ENCODE peak calls at places on chromosomes 6 and 20, in six cellular contexts. J is AG04450, V is glutamatergic neuron, O is AG10803, G is omental fat pad, M is GM20000. N is an unnamed sample.

GRCh38 chr6:144936764-144937163 is 651.6 kb downstream of the UTRN start:
- DNase-seq in J (no peak), V (no peak), O (peak; percentile 20), G (no peak), M (no peak), N (peak; percentile 25)

GRCh38 chr20:33370296-33370695 is 31.0 kb downstream of the CDK5RAP1 start:
- DNase-seq in J (no peak), V (no peak), O (no peak), G (no peak), M (peak; percentile 39), N (no peak)

GRCh38 chr20:2387180-2387577 is 6.5 kb downstream of the TGM6 start:
- DNase-seq in J (no peak), V (peak; percentile 81), O (peak; percentile 13), G (no peak), M (peak; percentile 68), N (peak; percentile 46)

GRCh38 chr6:32369678-32370077 is 2.0 kb downstream of the TSBP1 start:
- DNase-seq in J (peak; percentile 13), V (no peak), O (peak; percentile 82), G (no peak), M (no peak), N (peak; percentile 65)

GRCh38 chr20:10924628-10925266 is 250.9 kb upstream of the JAG1 start:
- DNase-seq in J (peak; percentile 84), V (no peak), O (peak; percentile 95), G (no peak), M (no peak), N (peak; percentile 42)

GRCh38 chr6:43948527-43949450 is 178.5 kb downstream of the MRPL14 start:
- DNase-seq in J (peak; percentile 24), V (no peak), O (peak; percentile 87), G (no peak), M (no peak), N (no peak)

GRCh38 chr20:62805365-62805710 is 703 bp downstream of the OGFR start:
- DNase-seq in J (no peak), V (no peak), O (no peak), G (no peak), M (peak; percentile 75), N (no peak)

GRCh38 chr6:12152023-12152960 is 137.9 kb upstream of the EDN1 start:
- DNase-seq in J (no peak), V (no peak), O (no peak), G (no peak), M (no peak), N (no peak)

GRCh38 chr6:143744593-143745151 is 66.9 kb downstream of the PHACTR2 start:
- DNase-seq in J (no peak), V (no peak), O (no peak), G (no peak), M (no peak), N (no peak)

GRCh38 chr20:34553366-34553867 is 5.1 kb upstream of the MAP1LC3A start:
- DNase-seq in J (no peak), V (no peak), O (no peak), G (no peak), M (no peak), N (no peak)

GRCh38 chr20:18666803-18667460 is 79.1 kb downstream of the DTD1 start:
- DNase-seq in J (no peak), V (no peak), O (no peak), G (no peak), M (no peak), N (no peak)

GRCh38 chr6:73854998-73855718 is 159.2 kb downstream of the CD109 start:
- DNase-seq in J (peak; percentile 48), V (no peak), O (peak; percentile 81), G (no peak), M (peak; percentile 55), N (peak; percentile 43)

GRCh38 chr6:35745480-35745879 is 8.6 kb downstream of the ARMC12 start:
- DNase-seq in J (no peak), V (no peak), O (no peak), G (no peak), M (no peak), N (no peak)

GRCh38 chr20:33644313-33645071 is 17.6 kb upstream of the C20orf144 start:
- DNase-seq in J (no peak), V (no peak), O (no peak), G (no peak), M (no peak), N (no peak)

GRCh38 chr6:56246941-56247653 is at the start of gene COL21A1:
- DNase-seq in J (no peak), V (peak; percentile 83), O (no peak), G (no peak), M (no peak), N (no peak)
- TF ChIP-seq CTCF in J (peak; percentile 41), V (no peak), O (peak; percentile 38), G (no peak), M (no peak), N (no peak)

GRCh38 chr20:44112456-44112855 is 74.5 kb downstream of the JPH2 start:
- DNase-seq in J (no peak), V (no peak), O (no peak), G (no peak), M (no peak), N (no peak)

GRCh38 chr20:44112889-44113641 is 73.9 kb downstream of the JPH2 start:
- DNase-seq in J (no peak), V (no peak), O (no peak), G (no peak), M (no peak), N (no peak)

GRCh38 chr20:44111712-44112335 is 75.2 kb downstream of the JPH2 start:
- DNase-seq in J (no peak), V (no peak), O (peak; percentile 38), G (no peak), M (no peak), N (peak; percentile 41)

GRCh38 chr20:44110816-44111568 is 76.0 kb downstream of the JPH2 start:
- DNase-seq in J (no peak), V (no peak), O (no peak), G (no peak), M (no peak), N (no peak)

DNA sequence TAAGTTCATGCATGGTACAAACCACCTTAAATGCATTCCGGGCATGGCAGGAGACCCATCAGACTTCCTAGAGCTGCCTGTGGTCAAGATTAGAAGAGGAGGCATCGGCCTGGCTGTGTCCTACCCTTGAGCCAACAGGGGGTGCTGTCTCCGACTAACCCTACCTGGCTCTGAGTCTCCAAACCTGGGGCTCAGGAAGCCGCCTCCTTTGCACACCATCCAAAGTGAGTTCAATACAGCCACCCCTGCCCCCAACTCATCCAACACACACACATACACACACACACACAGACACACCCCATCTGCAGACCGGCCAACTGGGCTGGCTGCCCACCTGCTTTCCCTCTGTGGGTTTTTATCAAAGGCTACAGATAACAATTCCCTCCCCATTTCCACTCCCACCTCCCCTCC is 77.0 kb downstream of the JPH2 start:
- DNase-seq in J (no peak), V (no peak), O (no peak), G (no peak), M (no peak), N (no peak)
- TF ChIP-seq CTCF in J (no peak), V (no peak), O (peak; percentile 21), G (no peak), M (no peak), N (peak; percentile 60)

GRCh38 chr20:57593134-57593886 is 26.9 kb downstream of the ZBP1 start:
- DNase-seq in J (no peak), V (no peak), O (no peak), G (no peak), M (no peak), N (no peak)
- TF ChIP-seq CTCF in J (no peak), V (no peak), O (no peak), G (no peak), M (no peak), N (no peak)

DNA sequence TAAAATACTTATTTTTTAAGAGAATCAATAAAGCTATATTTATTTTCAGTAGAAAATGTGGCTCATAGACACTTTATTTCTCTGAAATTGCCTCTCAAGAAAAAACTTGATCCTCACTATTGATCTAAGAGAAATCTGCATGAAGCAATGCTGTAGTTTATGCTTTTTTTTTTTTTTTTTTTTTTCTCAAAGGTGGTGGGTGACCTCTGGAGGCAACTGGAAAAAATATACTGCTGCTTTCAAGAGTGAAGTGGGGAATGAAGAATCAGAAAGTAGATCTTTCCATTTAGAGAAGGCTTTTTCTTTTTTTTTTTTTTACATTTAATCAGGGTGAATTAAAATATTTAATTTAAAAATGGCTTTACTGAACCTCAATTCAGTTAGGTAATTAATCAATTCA is 169.3 kb downstream of the SLC16A10 start:
- DNase-seq in J (no peak), V (no peak), O (no peak), G (no peak), M (no peak), N (no peak)
- TF ChIP-seq CTCF in J (peak; percentile 30), V (no peak), O (no peak), G (no peak), M (no peak), N (peak; percentile 58)

DNA sequence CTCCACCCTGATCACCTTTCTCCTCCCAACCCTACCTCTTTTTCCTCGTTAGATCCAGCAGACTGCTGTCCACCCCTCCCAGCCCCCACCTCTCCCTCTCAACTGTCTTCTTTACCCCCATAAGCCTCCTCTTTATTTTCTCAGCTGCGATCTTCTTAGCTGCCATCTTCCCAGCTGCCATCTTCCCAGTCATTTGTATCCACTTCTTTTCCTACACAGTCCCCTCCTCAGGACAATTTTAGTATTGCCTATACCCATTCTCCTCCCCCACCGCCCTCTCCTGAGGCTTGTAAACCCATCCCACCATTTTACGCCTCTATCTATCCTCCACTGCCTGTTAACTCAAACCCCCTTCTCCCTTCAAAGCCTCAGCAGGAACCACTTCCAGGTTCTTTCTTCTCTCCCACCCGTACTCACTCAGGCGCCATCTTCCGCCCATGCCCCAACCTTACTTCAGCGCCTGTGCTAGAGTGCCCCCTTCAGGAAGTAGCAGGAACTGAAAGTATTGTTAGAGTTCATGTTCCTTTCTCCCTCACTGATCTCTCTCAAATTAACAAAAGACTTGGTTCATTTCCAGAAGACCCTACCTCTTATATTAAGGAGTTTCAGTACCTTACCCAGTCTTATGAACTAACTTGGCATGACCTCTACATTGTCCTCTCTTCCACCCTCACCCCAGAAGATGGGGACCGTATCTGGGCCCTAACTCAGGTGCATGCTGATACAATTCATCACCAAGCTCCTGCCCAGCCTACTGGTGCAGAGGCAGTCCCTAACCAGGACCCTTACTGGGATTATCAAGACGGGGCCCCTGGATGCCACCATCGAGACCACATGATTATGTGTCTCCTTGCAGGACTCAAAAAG is 236.0 kb downstream of the ADGRG6 start:
- DNase-seq in J (no peak), V (no peak), O (peak; percentile 13), G (no peak), M (no peak), N (peak; percentile 12)
- TF ChIP-seq CTCF in J (peak; percentile 51), V (peak; percentile 59), O (peak; percentile 49), G (no peak), M (no peak), N (peak; percentile 91)

DNA sequence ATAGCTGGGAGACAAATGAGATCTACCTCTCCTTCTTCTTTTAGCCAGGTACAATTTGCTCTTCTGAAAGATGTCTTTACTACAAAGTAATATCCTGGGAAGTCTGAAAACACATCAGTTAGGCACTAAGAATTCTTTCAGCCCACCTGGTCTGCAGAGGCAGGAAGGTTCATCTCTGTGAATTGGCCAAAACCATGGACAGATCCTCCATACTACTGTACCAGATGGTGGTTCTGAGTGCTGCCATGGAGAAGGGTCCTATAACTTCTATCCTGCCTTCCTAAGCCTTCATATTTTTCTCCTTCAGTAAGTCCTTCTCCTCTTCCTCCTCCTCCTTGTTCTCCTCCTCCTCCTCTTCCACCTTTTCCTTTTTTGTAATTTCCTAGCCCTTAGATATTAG is 11.7 kb upstream of the PCSK2 start:
- DNase-seq in J (no peak), V (no peak), O (no peak), G (no peak), M (no peak), N (no peak)
- TF ChIP-seq CTCF in J (no peak), V (no peak), O (no peak), G (no peak), M (no peak), N (no peak)

N was measured in HFFc6.